ENCODE peak calls at places on chromosomes 1 and 21, in six cellular contexts. R, P, A, U, K and Y are unnamed samples.
A peak's percentile ranks its signal among the peaks of the same experiment; 100 is the strongest.

GRCh38 chr1:156499703-156500577 is 635 bp downstream of the MEF2D start:
- DNase-seq in R (no peak), A (no peak), P (no peak), U (peak; percentile 68), K (peak; percentile 70), Y (peak; percentile 50)

GRCh38 chr1:109210058-109210457 is 3.7 kb upstream of the SARS1 start:
- DNase-seq in U (no peak), K (no peak), R (no peak), A (peak; percentile 47), P (no peak), Y (no peak)

GRCh38 chr1:59972216-59972924 is 45.8 kb upstream of the CYP2J2 start:
- DNase-seq in A (no peak), R (no peak), P (no peak), U (no peak), K (no peak), Y (no peak)

GRCh38 chr1:47685763-47686066 is 247.9 kb downstream of the FOXD2 start:
- DNase-seq in U (no peak), A (no peak), K (no peak), P (no peak), R (no peak), Y (no peak)

GRCh38 chr1:20115479-20115878 is 3.9 kb downstream of the PLA2G2D start:
- DNase-seq in P (no peak), R (no peak), U (no peak), K (no peak), A (no peak), Y (no peak)

GRCh38 chr1:10965621-10966226 is 46.7 kb upstream of the TARDBP start:
- DNase-seq in K (peak; percentile 62), R (no peak), P (no peak), A (no peak), U (peak; percentile 81), Y (no peak)

GRCh38 chr1:150156868-150157603 is 7.3 kb downstream of the PLEKHO1 start:
- DNase-seq in P (no peak), R (no peak), A (no peak), U (no peak), K (no peak), Y (no peak)

GRCh38 chr1:150234309-150234646 is 1.6 kb downstream of the ANP32E start:
- DNase-seq in R (no peak), A (no peak), K (no peak), U (no peak), P (no peak), Y (no peak)

GRCh38 chr1:6935379-6936307 is 150.4 kb downstream of the CAMTA1 start:
- DNase-seq in A (no peak), P (no peak), R (no peak), U (no peak), K (no peak), Y (no peak)

GRCh38 chr1:200380589-200381021 is 29.2 kb downstream of the ZNF281 start:
- DNase-seq in K (no peak), P (no peak), U (no peak), A (no peak), R (no peak), Y (no peak)

GRCh38 chr21:26965567-26966359 is 1.1 kb downstream of the ADAMTS5 start:
- DNase-seq in P (peak; percentile 52), R (no peak), A (no peak), U (no peak), K (no peak), Y (peak; percentile 90)

GRCh38 chr1:54973205-54973921 is 7.1 kb upstream of the TMEM61 start:
- DNase-seq in R (no peak), U (no peak), K (peak; percentile 71), P (peak; percentile 57), A (no peak), Y (peak; percentile 75)

GRCh38 chr1:81554534-81554933 is 246.2 kb upstream of the ADGRL2 start:
- DNase-seq in U (no peak), K (no peak), R (no peak), P (no peak), A (no peak), Y (no peak)

GRCh38 chr21:44748621-44749020 is 37.2 kb upstream of the TSPEAR start:
- DNase-seq in A (no peak), R (no peak), P (no peak), K (no peak), U (no peak), Y (peak; percentile 94)

GRCh38 chr21:29382029-29382654 is 83.4 kb downstream of the BACH1 start:
- DNase-seq in A (no peak), R (no peak), U (no peak), K (no peak), P (no peak), Y (peak; percentile 62)

GRCh38 chr1:21701401-21701800 is 32.2 kb upstream of the RAP1GAP start:
- DNase-seq in R (no peak), A (no peak), P (no peak), K (no peak), U (no peak), Y (no peak)

GRCh38 chr1:64183380-64183984 is 19.9 kb upstream of the UBE2U start:
- DNase-seq in A (no peak), P (no peak), U (no peak), R (no peak), K (no peak), Y (peak; percentile 42)
- H3K27ac ChIP-seq in A (no peak overlapping the region), P (no peak overlapping the region), U (no peak overlapping the region), R (no peak overlapping the region), K (no peak overlapping the region), Y (no peak overlapping the region)

DNA sequence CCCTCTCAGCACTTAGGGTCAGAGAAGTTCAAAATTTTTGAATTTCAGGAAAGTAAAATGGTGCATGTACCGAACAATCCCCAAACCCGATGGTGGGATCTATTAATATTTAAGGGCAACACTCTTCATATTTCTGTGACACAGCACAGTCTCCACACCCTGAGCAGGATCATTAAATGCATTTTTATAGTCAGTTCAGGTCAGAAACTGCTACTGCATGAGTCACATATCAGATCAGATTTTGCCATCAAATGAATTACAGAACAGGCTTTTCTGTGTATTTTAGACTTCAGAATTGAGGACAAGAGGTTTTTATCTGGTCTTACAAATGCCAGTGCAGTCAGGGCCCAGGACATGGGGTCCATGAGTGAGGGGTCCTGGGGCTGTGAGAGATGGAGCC is 79.2 kb downstream of the RIPK4 start:
- DNase-seq in P (no peak), K (no peak), U (no peak), R (no peak), A (no peak), Y (no peak)
- H3K27ac ChIP-seq in P (no peak overlapping the region), K (no peak overlapping the region), U (no peak overlapping the region), R (no peak overlapping the region), A (no peak overlapping the region), Y (no peak overlapping the region)

GRCh38 chr1:225995919-225996864 is 3.0 kb downstream of the SDE2 start:
- DNase-seq in P (no peak), U (no peak), R (no peak), K (no peak), A (no peak), Y (no peak)
- H3K27ac ChIP-seq in P (no peak overlapping the region), U (no peak overlapping the region), R (no peak overlapping the region), K (no peak overlapping the region), A (no peak overlapping the region), Y (no peak overlapping the region)

GRCh38 chr1:24536391-24536840 is 19.5 kb upstream of the NCMAP start:
- DNase-seq in P (no peak), A (no peak), R (peak; percentile 54), K (peak; percentile 11), U (no peak), Y (no peak)

GRCh38 chr1:24540906-24541710 is 14.8 kb upstream of the NCMAP start:
- DNase-seq in P (no peak), U (no peak), A (peak; percentile 31), R (peak; percentile 24), K (peak; percentile 29), Y (no peak)

GRCh38 chr1:24541711-24542346 is 14.1 kb upstream of the NCMAP start:
- DNase-seq in R (no peak), P (no peak), K (no peak), A (no peak), U (no peak), Y (no peak)

GRCh38 chr1:24544239-24544638 is 11.6 kb upstream of the NCMAP start:
- DNase-seq in R (no peak), A (no peak), P (no peak), K (no peak), U (no peak), Y (no peak)

DNA sequence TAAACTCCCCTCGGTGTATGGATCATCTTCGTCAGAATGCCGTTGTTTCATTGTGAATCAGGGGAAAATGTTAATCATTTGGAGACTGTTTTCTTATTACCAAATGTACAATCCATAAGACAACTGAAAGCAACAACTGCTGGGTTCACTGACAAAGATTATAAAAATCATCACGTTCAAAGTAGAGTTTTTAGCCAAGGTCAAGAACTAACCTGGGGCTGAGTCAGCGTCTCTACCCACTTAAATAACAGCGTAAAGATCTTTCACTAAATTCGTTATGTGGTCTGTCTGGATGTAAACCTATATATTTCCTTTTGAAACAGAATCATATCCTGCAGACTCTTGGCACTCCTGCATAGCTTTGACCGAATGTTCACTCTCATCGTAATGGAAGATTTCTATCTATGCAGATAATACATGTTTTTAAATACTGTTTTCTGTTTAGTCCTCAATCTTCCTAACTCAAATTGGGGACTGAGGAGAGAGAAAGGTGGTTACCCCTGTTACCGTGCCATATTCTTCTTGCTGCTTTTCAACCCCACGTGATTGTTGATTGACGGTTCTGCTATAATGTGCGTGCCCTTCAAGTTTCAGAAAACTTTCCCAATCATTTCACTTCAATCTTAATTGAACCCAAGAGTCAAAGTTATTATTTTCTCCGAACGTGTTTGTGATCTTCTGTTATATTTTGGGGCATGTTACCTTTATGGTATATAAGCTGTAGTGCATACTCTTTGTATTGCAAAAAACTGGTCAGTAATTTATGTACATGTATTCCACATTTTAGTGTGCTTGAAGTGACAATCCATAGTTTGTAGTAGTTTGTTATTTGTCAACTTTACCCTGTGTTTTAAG is 15.6 kb upstream of the NCMAP start:
- DNase-seq in P (no peak), K (no peak), U (no peak), R (no peak), A (no peak), Y (no peak)
- H3K27ac ChIP-seq in P (no peak overlapping the region), K (no peak overlapping the region), U (peak overlapping the region; percentile 66), R (no peak overlapping the region), A (no peak overlapping the region), Y (no peak overlapping the region)

GRCh38 chr1:207631137-207631536 is 13.8 kb upstream of the CR1L start:
- DNase-seq in P (no peak), K (no peak), A (no peak), R (no peak), U (no peak), Y (no peak)
- H3K27ac ChIP-seq in P (no peak overlapping the region), K (no peak overlapping the region), A (no peak overlapping the region), R (no peak overlapping the region), U (no peak overlapping the region), Y (no peak overlapping the region)

DNA sequence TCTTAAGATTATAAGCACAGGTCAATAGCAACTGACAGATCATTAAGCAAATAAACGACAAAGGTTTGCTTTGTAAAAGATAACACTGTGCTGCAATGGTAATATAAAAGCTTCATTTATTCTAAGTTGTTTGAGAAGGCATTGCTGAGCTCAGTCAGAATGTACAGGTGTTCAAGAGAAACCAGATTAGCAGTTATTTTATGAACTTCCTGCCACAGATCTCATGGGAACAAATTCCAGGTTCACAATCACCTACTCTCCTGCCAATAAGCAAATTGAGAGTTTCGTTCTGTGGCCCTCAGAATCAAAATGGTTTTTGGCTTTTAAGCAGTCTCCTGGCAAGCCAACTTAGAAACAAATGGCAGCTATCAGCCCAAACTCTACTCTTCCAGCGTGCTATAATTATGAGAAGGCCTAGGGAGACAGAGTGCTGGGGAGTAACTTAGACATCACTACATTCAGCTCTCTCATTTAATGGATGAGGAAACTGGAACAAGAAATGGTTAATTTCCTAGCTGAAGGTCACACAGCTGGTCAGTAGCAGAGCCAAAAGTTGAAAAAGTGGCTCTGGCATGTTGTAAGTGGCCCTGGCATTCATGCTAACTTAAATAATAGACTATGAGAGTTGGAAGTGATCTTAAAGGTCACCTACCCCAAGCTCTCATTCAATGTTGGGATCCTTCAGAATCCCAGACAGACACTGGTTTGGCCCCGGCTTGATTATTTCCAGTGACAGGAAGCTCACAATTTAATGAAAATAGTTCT is 82.5 kb upstream of the EDEM3 start:
- DNase-seq in K (peak; percentile 26), P (no peak), R (no peak), A (no peak), U (no peak), Y (no peak)
- H3K27ac ChIP-seq in K (peak overlapping the region; percentile 79), P (no peak overlapping the region), R (no peak overlapping the region), A (peak overlapping the region; percentile 78), U (no peak overlapping the region), Y (no peak overlapping the region)